ENCODE peak calls at places on chromosomes 1 and 21, in six cellular contexts. U is stimulated activated CD8-positive, alpha-beta memory T cell treated with anti-CD3 and anti-CD28 coated beads, Interleukin-4, amount 100 ng/mL, for 48 hours; G is H7; O is A549; N is frontal cortex; R is NCI-H2107. W is an unnamed sample.

GRCh38 chr1:59549903-59550302 is 253.0 kb downstream of the FGGY start:
- DNase-seq in R (no peak), O (no peak), G (no peak), N (no peak), U (no peak), W (no peak)

GRCh38 chr1:23423415-23424170 is 955 bp downstream of the TCEA3 start:
- DNase-seq in G (peak; percentile 93), N (peak; percentile 38), O (no peak), R (no peak), U (peak; percentile 28), W (peak; percentile 65)

GRCh38 chr1:197862671-197863070 is 39.8 kb upstream of the C1orf53 start:
- DNase-seq in O (no peak), U (no peak), G (no peak), N (no peak), R (no peak), W (no peak)

GRCh38 chr1:162587347-162587746 is 25.8 kb downstream of the UAP1 start:
- DNase-seq in N (no peak), R (no peak), U (no peak), O (no peak), G (no peak), W (no peak)

GRCh38 chr1:53642607-53643006 is 96.4 kb downstream of the GLIS1 start:
- DNase-seq in G (no peak), U (no peak), N (no peak), R (no peak), O (no peak), W (peak; percentile 41)

GRCh38 chr1:227729881-227730629 is 5.0 kb downstream of the JMJD4 start:
- DNase-seq in O (peak; percentile 69), U (peak; percentile 66), G (peak; percentile 92), R (no peak), N (peak; percentile 61), W (peak; percentile 80)

GRCh38 chr1:204507317-204508105 is 8.7 kb upstream of the MDM4 start:
- DNase-seq in U (peak; percentile 43), N (no peak), O (peak; percentile 44), G (peak; percentile 58), R (no peak), W (no peak)

GRCh38 chr1:24742090-24742938 is 2.9 kb upstream of the CLIC4 start:
- DNase-seq in R (no peak), U (no peak), O (no peak), N (no peak), G (no peak), W (no peak)

GRCh38 chr1:221228594-221228993 is 349.4 kb downstream of the HLX start:
- DNase-seq in G (peak; percentile 62), R (peak; percentile 29), N (no peak), U (no peak), O (no peak), W (no peak)

GRCh38 chr1:22089787-22090186 is 37.3 kb downstream of the CDC42 start:
- DNase-seq in R (no peak), G (peak; percentile 60), O (no peak), N (no peak), U (no peak), W (no peak)

GRCh38 chr21:31235671-31236450 is 108.2 kb downstream of the TIAM1 start:
- DNase-seq in U (peak; percentile 42), O (no peak), N (no peak), G (no peak), R (no peak), W (no peak)

GRCh38 chr1:214670098-214670497 is 67.1 kb downstream of the CENPF start:
- DNase-seq in G (no peak), R (no peak), U (no peak), N (no peak), O (no peak), W (no peak)

GRCh38 chr1:225934711-225935110 is 6.3 kb downstream of the LEFTY2 start:
- DNase-seq in N (no peak), R (no peak), G (no peak), U (no peak), O (no peak), W (no peak)

GRCh38 chr1:157311730-157312269 is 173.6 kb upstream of the ETV3 start:
- DNase-seq in R (no peak), N (no peak), O (no peak), G (no peak), U (no peak), W (no peak)

GRCh38 chr1:49765034-49765433 is 258.7 kb downstream of the AGBL4 start:
- DNase-seq in U (no peak), O (no peak), G (no peak), N (no peak), R (no peak), W (no peak)

GRCh38 chr1:20211511-20211931 is 25.2 kb upstream of the PLA2G2C start:
- DNase-seq in N (no peak), G (no peak), R (no peak), U (no peak), O (peak; percentile 31), W (no peak)

GRCh38 chr1:45569962-45570581 is 13.8 kb upstream of the NASP start:
- DNase-seq in R (peak; percentile 68), O (peak; percentile 35), N (peak; percentile 34), U (peak; percentile 81), G (peak; percentile 76), W (peak; percentile 88)

GRCh38 chr1:181061891-181062777 is 26.4 kb upstream of the IER5 start:
- DNase-seq in R (no peak), N (no peak), U (peak; percentile 35), G (no peak), O (no peak), W (peak; percentile 65)

GRCh38 chr1:57546931-57547330 is 123.1 kb upstream of the DAB1 start:
- DNase-seq in R (no peak), N (no peak), G (no peak), O (no peak), U (no peak), W (no peak)

GRCh38 chr1:90387825-90388224 is 329.3 kb downstream of the BARHL2 start:
- DNase-seq in O (no peak), R (no peak), G (no peak), U (no peak), N (no peak), W (no peak)

GRCh38 chr1:41698916-41699860 is 214.7 kb upstream of the EDN2 start:
- DNase-seq in U (peak; percentile 53), O (no peak), N (no peak), G (no peak), R (no peak), W (peak; percentile 70)

GRCh38 chr1:33039840-33040239 is 3.2 kb upstream of the AK2 start:
- DNase-seq in R (no peak), U (no peak), N (no peak), G (no peak), O (no peak), W (no peak)

GRCh38 chr21:42133131-42133530 is 62.0 kb downstream of the UMODL1 start:
- DNase-seq in G (no peak), O (no peak), R (no peak), U (no peak), N (no peak), W (no peak)

GRCh38 chr1:24157921-24158481 is 15.1 kb upstream of the IL22RA1 start:
- DNase-seq in R (no peak), G (peak; percentile 63), N (no peak), O (peak; percentile 37), U (no peak), W (peak; percentile 28)

GRCh38 chr1:153842006-153842471 is 66.8 kb downstream of the SLC27A3 start:
- DNase-seq in G (no peak), R (peak; percentile 81), O (no peak), U (no peak), N (no peak), W (no peak)

GRCh38 chr21:37232274-37233018 is 34.7 kb downstream of the VPS26C start:
- DNase-seq in O (no peak), R (no peak), N (no peak), G (no peak), U (no peak), W (no peak)

GRCh38 chr1:2927393-2927792 is 93.9 kb upstream of the ACTRT2 start:
- DNase-seq in R (no peak), U (no peak), O (no peak), G (no peak), N (no peak), W (no peak)

GRCh38 chr21:26351661-26352060 is 181.1 kb upstream of the APP start:
- DNase-seq in O (no peak), U (no peak), N (no peak), G (no peak), R (no peak), W (no peak)

GRCh38 chr1:41282679-41283317 is 40.7 kb upstream of the SCMH1 start:
- DNase-seq in N (no peak), R (no peak), G (peak; percentile 85), U (peak; percentile 59), O (peak; percentile 45), W (no peak)

GRCh38 chr1:202237052-202237451 is 43.5 kb downstream of the LGR6 start:
- DNase-seq in N (no peak), U (peak; percentile 53), O (peak; percentile 92), G (peak; percentile 93), R (peak; percentile 67), W (peak; percentile 64)

GRCh38 chr1:29592731-29593130 is 356.4 kb downstream of the PTPRU start:
- DNase-seq in O (no peak), N (no peak), U (no peak), G (peak; percentile 64), R (no peak), W (no peak)

GRCh38 chr1:164587617-164588367 is 28.8 kb downstream of the PBX1 start:
- DNase-seq in G (no peak), U (no peak), N (no peak), O (no peak), R (peak; percentile 76), W (no peak)

GRCh38 chr1:32886012-32886827 is at the start of gene HPCA:
- DNase-seq in O (peak; percentile 38), G (peak; percentile 97), N (peak; percentile 59), R (no peak), U (peak; percentile 75), W (peak; percentile 68)

GRCh38 chr1:38773483-38773882 is 86.1 kb downstream of the RRAGC start:
- DNase-seq in G (no peak), R (no peak), U (no peak), O (no peak), N (no peak), W (no peak)

GRCh38 chr1:227899820-227900449 is 47.8 kb downstream of the WNT9A start:
- DNase-seq in R (no peak), N (no peak), U (no peak), O (no peak), G (no peak), W (peak; percentile 53)

GRCh38 chr1:966135-966602 is at the start of gene PLEKHN1:
- DNase-seq in O (no peak), G (peak; percentile 94), N (no peak), R (no peak), U (peak; percentile 61), W (peak; percentile 70)

W was measured in activated effector memory CD4-positive, alpha-beta T cell treated with anti-CD3 and anti-CD28 coated beads, Interleukin-2, amount 50 U/mL, for 16 hours.